ENCODE peak calls at places on chromosomes 7 and 10, in seven cellular contexts. V is CD8-positive, alpha-beta T cell; P is body of pancreas; B is left ventricle myocardium inferior; C is psoas muscle; M is suprapubic skin; U is colonic mucosa. A is an unnamed sample.
A peak's percentile ranks its signal among the peaks of the same experiment; 100 is the strongest.

GRCh38 chr7:39357648-39358047 is 208.6 kb upstream of the YAE1 start:
- DNase-seq in V (no peak), P (no peak), B (no peak), C (no peak), M (no peak), U (no peak), A (no peak)

GRCh38 chr10:121559321-121559720 is 38.9 kb downstream of the FGFR2 start:
- DNase-seq in V (no peak), P (no peak), B (no peak), C (no peak), M (no peak), U (no peak), A (peak; percentile 28)

GRCh38 chr10:29314726-29315125 is 25.9 kb downstream of the LYZL1 start:
- DNase-seq in V (no peak), P (no peak), B (no peak), C (no peak), M (no peak), U (no peak), A (no peak)

GRCh38 chr10:45080321-45080720 is 79.6 kb downstream of the ZNF22 start:
- DNase-seq in V (no peak), P (no peak), B (no peak), C (no peak), M (no peak), U (no peak), A (no peak)

GRCh38 chr10:116752969-116753665 is 10.8 kb upstream of the HSPA12A start:
- DNase-seq in V (no peak), P (no peak), B (no peak), C (no peak), M (peak; percentile 24), U (no peak), A (no peak)

GRCh38 chr7:43869898-43870240 is 552 bp upstream of the MRPS24 start:
- DNase-seq in V (no peak), P (no peak), B (no peak), C (no peak), M (no peak), U (peak; percentile 31), A (no peak)

GRCh38 chr10:8037199-8037801 is 17.2 kb upstream of the GATA3 start:
- DNase-seq in V (no peak), P (no peak), B (no peak), C (no peak), M (no peak), U (no peak), A (no peak)

GRCh38 chr7:19362099-19362498 is 216.9 kb upstream of the FERD3L start:
- DNase-seq in V (no peak), P (no peak), B (no peak), C (no peak), M (no peak), U (no peak), A (no peak)

GRCh38 chr10:13670311-13670710 is 83.5 kb downstream of the PRPF18 start:
- DNase-seq in V (no peak), P (no peak), B (no peak), C (no peak), M (no peak), U (no peak), A (no peak)

GRCh38 chr7:44967571-44968446 is 11.0 kb downstream of the MYO1G start:
- DNase-seq in V (no peak), P (peak; percentile 49), B (no peak), C (no peak), M (peak; percentile 50), U (no peak), A (no peak)

GRCh38 chr7:41313171-41313570 is 389.7 kb downstream of the INHBA start:
- DNase-seq in V (no peak), P (no peak), B (no peak), C (no peak), M (no peak), U (no peak), A (no peak)

GRCh38 chr7:151897201-151897711 is 20.3 kb upstream of the PRKAG2 start:
- DNase-seq in V (no peak), P (peak; percentile 47), B (no peak), C (no peak), M (no peak), U (peak; percentile 66), A (peak; percentile 47)

GRCh38 chr7:101669307-101669706 is 40.2 kb upstream of the MYL10 start:
- DNase-seq in V (no peak), P (no peak), B (no peak), C (no peak), M (no peak), U (no peak), A (no peak)

GRCh38 chr10:72086466-72087391 is 1.6 kb downstream of the SPOCK2 start:
- DNase-seq in V (peak; percentile 53), P (no peak), B (peak; percentile 50), C (peak; percentile 67), M (no peak), U (no peak), A (peak; percentile 87)

GRCh38 chr7:142345817-142346216 is 88.0 kb upstream of the PRSS58 start:
- DNase-seq in V (no peak), P (no peak), B (no peak), C (no peak), M (no peak), U (no peak), A (no peak)

GRCh38 chr7:124027236-124027635 is 5.6 kb downstream of the TMEM229A start:
- DNase-seq in V (no peak), P (no peak), B (no peak), C (no peak), M (no peak), U (no peak), A (no peak)

GRCh38 chr7:77903597-77903996 is 105.0 kb downstream of the PHTF2 start:
- DNase-seq in V (no peak), P (no peak), B (no peak), C (peak; percentile 70), M (no peak), U (no peak), A (no peak)

GRCh38 chr10:30705086-30705624 is 75.6 kb upstream of the LYZL2 start:
- DNase-seq in V (no peak), P (no peak), B (no peak), C (no peak), M (no peak), U (no peak), A (no peak)

GRCh38 chr7:150895809-150896208 is 43.5 kb downstream of the AOC1 start:
- DNase-seq in V (no peak), P (no peak), B (no peak), C (no peak), M (no peak), U (no peak), A (no peak)

GRCh38 chr7:69619619-69620018 is 21.3 kb downstream of the AUTS2 start:
- DNase-seq in V (no peak), P (no peak), B (no peak), C (no peak), M (no peak), U (no peak), A (no peak)

GRCh38 chr7:139034855-139035587 is 821 bp downstream of the ZC3HAV1L start:
- DNase-seq in V (no peak), P (peak; percentile 18), B (peak; percentile 46), C (no peak), M (peak; percentile 62), U (peak; percentile 49), A (peak; percentile 64)

DNA sequence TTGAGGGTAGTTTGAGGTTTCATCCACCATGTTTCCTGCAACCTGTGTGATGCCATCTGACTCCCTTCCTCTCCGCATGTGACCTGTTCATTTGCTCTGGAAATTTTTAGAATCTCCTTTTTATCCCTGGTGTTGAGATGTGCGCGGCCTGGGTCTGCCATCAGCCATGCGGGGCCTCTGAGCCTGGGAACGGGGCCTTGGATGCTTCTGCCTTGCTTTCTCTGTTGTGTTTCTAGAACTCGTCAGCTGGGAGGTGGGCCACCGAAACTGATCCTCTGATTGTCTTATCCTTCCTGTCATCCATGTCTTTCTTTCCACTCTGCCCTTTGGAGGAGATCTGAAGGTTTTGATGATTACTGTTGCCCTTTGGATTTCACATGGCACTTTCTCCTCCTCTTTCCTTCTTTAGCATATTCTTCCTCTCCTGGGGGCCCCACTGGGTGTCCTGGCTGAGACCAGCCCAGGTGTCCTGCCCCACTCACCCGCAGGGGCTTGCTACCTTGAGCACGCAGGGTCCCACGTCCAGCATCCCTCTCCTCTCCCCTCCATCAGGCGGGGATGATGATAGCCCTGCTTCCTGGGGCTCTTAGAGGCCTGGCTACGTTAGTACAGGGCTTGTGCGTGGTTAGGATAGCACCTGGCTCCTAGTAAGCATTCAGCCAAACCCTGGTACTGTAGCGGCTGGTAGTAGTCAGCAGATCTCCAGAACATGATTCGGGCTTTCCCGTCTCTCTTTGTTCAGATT is 29.9 kb downstream of the PPP2R2D start:
- DNase-seq in V (no peak), P (no peak), B (no peak), C (no peak), M (no peak), U (no peak), A (no peak)
- H3K4me1 ChIP-seq in V (peaks cover 52% of the 10 kb centered on the region), P (peaks cover 65% of the 10 kb centered on the region), B (peaks cover 93% of the 10 kb centered on the region), C (peaks cover 46% of the 10 kb centered on the region), M (peaks cover 25% of the 10 kb centered on the region), U (peaks cover 4% of the 10 kb centered on the region), A (peaks cover 10% of the 10 kb centered on the region)

GRCh38 chr7:155792999-155793560 is 19.2 kb downstream of the SHH start:
- DNase-seq in V (no peak), P (no peak), B (no peak), C (no peak), M (no peak), U (no peak), A (no peak)

GRCh38 chr7:155792315-155792960 is 19.8 kb downstream of the SHH start:
- DNase-seq in V (no peak), P (no peak), B (no peak), C (no peak), M (no peak), U (no peak), A (no peak)

GRCh38 chr7:155795401-155795800 is 16.9 kb downstream of the SHH start:
- DNase-seq in V (no peak), P (no peak), B (no peak), C (no peak), M (no peak), U (no peak), A (no peak)

GRCh38 chr7:155794196-155794595 is 18.1 kb downstream of the SHH start:
- DNase-seq in V (no peak), P (no peak), B (no peak), C (no peak), M (no peak), U (no peak), A (no peak)

GRCh38 chr7:155793720-155794119 is 18.5 kb downstream of the SHH start:
- DNase-seq in V (no peak), P (no peak), B (no peak), C (no peak), M (no peak), U (no peak), A (no peak)
- H3K4me1 ChIP-seq in V (peaks cover 4% of the 10 kb centered on the region), P (peaks cover 8% of the 10 kb centered on the region), B (peaks cover 8% of the 10 kb centered on the region), C (no peaks in the 10 kb centered on the region), M (peaks cover 8% of the 10 kb centered on the region), U (no peaks in the 10 kb centered on the region), A (peaks cover 7% of the 10 kb centered on the region)

GRCh38 chr7:130891254-130892094 is 157.5 kb upstream of the KLF14 start:
- DNase-seq in V (no peak), P (no peak), B (no peak), C (peak; percentile 82), M (no peak), U (no peak), A (peak; percentile 92)
- H3K4me1 ChIP-seq in V (peaks cover 24% of the 10 kb centered on the region), P (peaks cover 54% of the 10 kb centered on the region), B (peaks cover 93% of the 10 kb centered on the region), C (peaks cover 89% of the 10 kb centered on the region), M (peaks cover 76% of the 10 kb centered on the region), U (peaks cover 11% of the 10 kb centered on the region), A (peaks cover 71% of the 10 kb centered on the region)

DNA sequence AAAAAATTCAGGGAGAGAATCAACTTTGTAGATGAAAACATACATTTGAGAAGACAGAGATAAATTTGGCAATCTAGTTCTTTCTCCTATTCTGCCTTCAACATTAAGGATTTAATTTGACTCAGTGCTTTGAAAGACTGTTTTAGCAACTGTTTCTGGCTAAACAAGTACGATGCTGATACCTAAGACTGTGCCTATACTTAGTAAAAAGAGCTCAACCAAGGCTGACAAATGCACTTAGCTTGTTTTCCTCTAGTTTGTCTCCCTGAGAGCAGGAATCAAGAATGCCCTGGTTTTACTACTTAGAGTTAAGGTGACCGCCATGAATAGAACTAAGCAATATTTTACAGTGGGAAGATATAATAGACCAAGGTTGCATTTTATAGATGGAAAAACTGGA is 49.5 kb downstream of the NRP1 start:
- DNase-seq in V (no peak), P (no peak), B (no peak), C (no peak), M (no peak), U (no peak), A (no peak)
- H3K4me1 ChIP-seq in V (no peaks in the 10 kb centered on the region), P (peaks cover 31% of the 10 kb centered on the region), B (peaks cover 100% of the 10 kb centered on the region), C (peaks cover 51% of the 10 kb centered on the region), M (peaks cover 6% of the 10 kb centered on the region), U (no peaks in the 10 kb centered on the region), A (peaks cover 22% of the 10 kb centered on the region)

A was measured in adrenal gland.